ENCODE peak calls at places on chromosomes 2 and 18, in nine cellular contexts. One of them, this sample, is unnamed.

GRCh38 chr2:143284087-143284675 is 155.0 kb downstream of the ARHGAP15 start:
- DNase-seq in right atrium auricular region: no peak
- DNase-seq in SK-N-SH: peak; percentile 16
- DNase-seq in endothelial cell of umbilical vein: peak; percentile 40
- DNase-seq in Panc1: no peak
- DNase-seq in HL-60: peak; percentile 52
- DNase-seq in hepatocyte: peak; percentile 68
- DNase-seq in PC-3: peak; percentile 63
- DNase-seq in uterus: no peak
- DNase-seq in this sample: peak; percentile 5

GRCh38 chr18:9694952-9695495 is 13.1 kb upstream of the RAB31 start:
- DNase-seq in HL-60: no peak
- DNase-seq in hepatocyte: no peak
- DNase-seq in Panc1: no peak
- DNase-seq in endothelial cell of umbilical vein: no peak
- DNase-seq in uterus: no peak
- DNase-seq in SK-N-SH: no peak
- DNase-seq in right atrium auricular region: no peak
- DNase-seq in PC-3: no peak
- DNase-seq in this sample: no peak

GRCh38 chr18:72819050-72819449 is 48.7 kb downstream of the NETO1 start:
- DNase-seq in HL-60: no peak
- DNase-seq in uterus: no peak
- DNase-seq in SK-N-SH: no peak
- DNase-seq in endothelial cell of umbilical vein: no peak
- DNase-seq in hepatocyte: no peak
- DNase-seq in Panc1: no peak
- DNase-seq in PC-3: peak; percentile 11
- DNase-seq in right atrium auricular region: no peak
- DNase-seq in this sample: no peak

GRCh38 chr2:208488668-208489564 is 82.3 kb downstream of the PTH2R start:
- DNase-seq in endothelial cell of umbilical vein: no peak
- DNase-seq in SK-N-SH: no peak
- DNase-seq in PC-3: no peak
- DNase-seq in uterus: no peak
- DNase-seq in right atrium auricular region: no peak
- DNase-seq in HL-60: no peak
- DNase-seq in Panc1: no peak
- DNase-seq in hepatocyte: peak; percentile 11
- DNase-seq in this sample: no peak

GRCh38 chr2:164447660-164448059 is 173.6 kb downstream of the GRB14 start:
- DNase-seq in Panc1: no peak
- DNase-seq in right atrium auricular region: no peak
- DNase-seq in hepatocyte: no peak
- DNase-seq in uterus: no peak
- DNase-seq in PC-3: no peak
- DNase-seq in HL-60: no peak
- DNase-seq in SK-N-SH: no peak
- DNase-seq in endothelial cell of umbilical vein: no peak
- DNase-seq in this sample: no peak

GRCh38 chr18:27769152-27769551 is 407.8 kb downstream of the CDH2 start:
- DNase-seq in endothelial cell of umbilical vein: no peak
- DNase-seq in right atrium auricular region: no peak
- DNase-seq in hepatocyte: no peak
- DNase-seq in PC-3: peak; percentile 12
- DNase-seq in Panc1: no peak
- DNase-seq in uterus: no peak
- DNase-seq in HL-60: no peak
- DNase-seq in SK-N-SH: no peak
- DNase-seq in this sample: no peak

GRCh38 chr18:77052656-77053309 is 79.8 kb downstream of the MBP start:
- DNase-seq in right atrium auricular region: no peak
- DNase-seq in Panc1: no peak
- DNase-seq in uterus: no peak
- DNase-seq in SK-N-SH: no peak
- DNase-seq in hepatocyte: no peak
- DNase-seq in endothelial cell of umbilical vein: no peak
- DNase-seq in HL-60: peak; percentile 97
- DNase-seq in PC-3: no peak
- DNase-seq in this sample: no peak

GRCh38 chr18:59041296-59041695 is 98.4 kb upstream of the SEC11C start:
- DNase-seq in HL-60: no peak
- DNase-seq in SK-N-SH: no peak
- DNase-seq in Panc1: no peak
- DNase-seq in uterus: no peak
- DNase-seq in PC-3: no peak
- DNase-seq in hepatocyte: no peak
- DNase-seq in right atrium auricular region: no peak
- DNase-seq in endothelial cell of umbilical vein: no peak
- DNase-seq in this sample: no peak

GRCh38 chr2:129492528-129492927 is 486.9 kb upstream of the RAB6C start:
- DNase-seq in SK-N-SH: no peak
- DNase-seq in endothelial cell of umbilical vein: no peak
- DNase-seq in HL-60: no peak
- DNase-seq in PC-3: no peak
- DNase-seq in hepatocyte: no peak
- DNase-seq in uterus: no peak
- DNase-seq in Panc1: no peak
- DNase-seq in right atrium auricular region: no peak
- DNase-seq in this sample: no peak

GRCh38 chr2:10303634-10304378 is 1.1 kb downstream of the HPCAL1 start:
- DNase-seq in endothelial cell of umbilical vein: peak; percentile 63
- DNase-seq in Panc1: no peak
- DNase-seq in hepatocyte: peak; percentile 77
- DNase-seq in uterus: peak; percentile 54
- DNase-seq in HL-60: peak; percentile 38
- DNase-seq in PC-3: peak; percentile 52
- DNase-seq in SK-N-SH: peak; percentile 84
- DNase-seq in right atrium auricular region: no peak
- DNase-seq in this sample: peak; percentile 42

GRCh38 chr18:43234889-43235288 is 42.4 kb downstream of the SYT4 start:
- DNase-seq in PC-3: no peak
- DNase-seq in Panc1: no peak
- DNase-seq in right atrium auricular region: no peak
- DNase-seq in endothelial cell of umbilical vein: no peak
- DNase-seq in uterus: no peak
- DNase-seq in HL-60: no peak
- DNase-seq in hepatocyte: no peak
- DNase-seq in SK-N-SH: no peak
- DNase-seq in this sample: no peak

GRCh38 chr18:43236921-43237320 is 40.4 kb downstream of the SYT4 start:
- DNase-seq in Panc1: no peak
- DNase-seq in right atrium auricular region: no peak
- DNase-seq in uterus: no peak
- DNase-seq in PC-3: no peak
- DNase-seq in HL-60: no peak
- DNase-seq in endothelial cell of umbilical vein: no peak
- DNase-seq in SK-N-SH: no peak
- DNase-seq in hepatocyte: no peak
- DNase-seq in this sample: no peak

DNA sequence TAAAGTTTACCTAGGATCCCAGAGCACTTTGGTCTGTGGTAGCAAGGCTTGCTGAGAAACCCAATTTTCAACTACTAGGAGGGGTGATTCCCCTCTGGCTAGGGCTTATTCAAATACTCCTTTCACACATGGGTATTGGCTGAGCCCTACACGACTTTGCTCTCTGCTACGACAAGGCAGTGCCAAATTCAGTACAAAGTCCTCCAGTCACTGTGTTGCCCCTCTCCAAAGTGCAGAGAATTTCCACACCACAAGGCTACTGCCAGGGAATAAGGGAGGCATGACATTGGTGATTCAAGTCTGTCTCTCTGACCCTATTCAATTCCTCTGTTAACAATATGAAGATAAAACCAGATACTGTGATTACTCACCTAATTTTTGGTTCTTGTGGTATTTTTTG is 38.9 kb downstream of the SYT4 start:
- DNase-seq in Panc1: no peak
- DNase-seq in hepatocyte: no peak
- DNase-seq in PC-3: no peak
- DNase-seq in HL-60: no peak
- DNase-seq in SK-N-SH: no peak
- DNase-seq in right atrium auricular region: no peak
- DNase-seq in endothelial cell of umbilical vein: no peak
- DNase-seq in uterus: no peak
- DNase-seq in this sample: no peak
- TF ChIP-seq CTCF in Panc1: no peak
- TF ChIP-seq CTCF in hepatocyte: no peak
- TF ChIP-seq CTCF in PC-3: no peak
- TF ChIP-seq CTCF in HL-60: no peak
- TF ChIP-seq CTCF in SK-N-SH: no peak
- TF ChIP-seq CTCF in right atrium auricular region: no peak
- TF ChIP-seq CTCF in endothelial cell of umbilical vein: no peak
- TF ChIP-seq CTCF in uterus: no peak
- TF ChIP-seq CTCF in this sample: no peak

GRCh38 chr2:23585218-23585945 is 200.4 kb downstream of the KLHL29 start:
- DNase-seq in SK-N-SH: no peak
- DNase-seq in Panc1: no peak
- DNase-seq in right atrium auricular region: no peak
- DNase-seq in endothelial cell of umbilical vein: no peak
- DNase-seq in hepatocyte: no peak
- DNase-seq in PC-3: no peak
- DNase-seq in uterus: no peak
- DNase-seq in HL-60: no peak
- DNase-seq in this sample: no peak
- H3K27ac ChIP-seq in SK-N-SH: no peak overlapping the region
- H3K27ac ChIP-seq in Panc1: no peak overlapping the region
- H3K27ac ChIP-seq in right atrium auricular region: no peak overlapping the region
- H3K27ac ChIP-seq in endothelial cell of umbilical vein: no peak overlapping the region
- H3K27ac ChIP-seq in hepatocyte: peak overlapping the region; percentile 40
- H3K27ac ChIP-seq in PC-3: no peak overlapping the region
- H3K27ac ChIP-seq in uterus: peak overlapping the region; percentile 80
- H3K27ac ChIP-seq in HL-60: no peak overlapping the region
- H3K27ac ChIP-seq in this sample: no peak overlapping the region

GRCh38 chr2:120681181-120681580 is 54.5 kb upstream of the GLI2 start:
- DNase-seq in right atrium auricular region: no peak
- DNase-seq in uterus: no peak
- DNase-seq in PC-3: no peak
- DNase-seq in hepatocyte: no peak
- DNase-seq in HL-60: no peak
- DNase-seq in endothelial cell of umbilical vein: no peak
- DNase-seq in Panc1: no peak
- DNase-seq in SK-N-SH: no peak
- DNase-seq in this sample: no peak

GRCh38 chr2:120681696-120682288 is 53.9 kb upstream of the GLI2 start:
- DNase-seq in HL-60: no peak
- DNase-seq in PC-3: no peak
- DNase-seq in right atrium auricular region: no peak
- DNase-seq in Panc1: no peak
- DNase-seq in SK-N-SH: no peak
- DNase-seq in endothelial cell of umbilical vein: no peak
- DNase-seq in hepatocyte: no peak
- DNase-seq in uterus: no peak
- DNase-seq in this sample: no peak

GRCh38 chr2:120678926-120679325 is 56.7 kb upstream of the GLI2 start:
- DNase-seq in PC-3: no peak
- DNase-seq in Panc1: no peak
- DNase-seq in uterus: no peak
- DNase-seq in right atrium auricular region: no peak
- DNase-seq in HL-60: peak; percentile 14
- DNase-seq in SK-N-SH: no peak
- DNase-seq in hepatocyte: no peak
- DNase-seq in endothelial cell of umbilical vein: no peak
- DNase-seq in this sample: no peak

GRCh38 chr2:120679526-120679925 is 56.1 kb upstream of the GLI2 start:
- DNase-seq in endothelial cell of umbilical vein: no peak
- DNase-seq in right atrium auricular region: no peak
- DNase-seq in HL-60: no peak
- DNase-seq in PC-3: no peak
- DNase-seq in hepatocyte: no peak
- DNase-seq in uterus: no peak
- DNase-seq in SK-N-SH: no peak
- DNase-seq in Panc1: no peak
- DNase-seq in this sample: no peak

GRCh38 chr2:120680136-120680761 is 55.4 kb upstream of the GLI2 start:
- DNase-seq in SK-N-SH: peak; percentile 83
- DNase-seq in HL-60: peak; percentile 77
- DNase-seq in endothelial cell of umbilical vein: peak; percentile 76
- DNase-seq in right atrium auricular region: peak; percentile 91
- DNase-seq in Panc1: no peak
- DNase-seq in hepatocyte: peak; percentile 93
- DNase-seq in uterus: peak; percentile 71
- DNase-seq in PC-3: peak; percentile 87
- DNase-seq in this sample: peak; percentile 71
- TF ChIP-seq CTCF in SK-N-SH: peak; percentile 58
- TF ChIP-seq CTCF in HL-60: no peak
- TF ChIP-seq CTCF in endothelial cell of umbilical vein: peak; percentile 54
- TF ChIP-seq CTCF in right atrium auricular region: peak; percentile 69
- TF ChIP-seq CTCF in Panc1: peak; percentile 82
- TF ChIP-seq CTCF in hepatocyte: peak; percentile 67
- TF ChIP-seq CTCF in uterus: peak; percentile 64
- TF ChIP-seq CTCF in PC-3: peak; percentile 60
- TF ChIP-seq CTCF in this sample: peak; percentile 63

GRCh38 chr2:221674446-221674845 is 102.3 kb upstream of the EPHA4 start:
- DNase-seq in SK-N-SH: no peak
- DNase-seq in Panc1: no peak
- DNase-seq in hepatocyte: no peak
- DNase-seq in PC-3: no peak
- DNase-seq in right atrium auricular region: no peak
- DNase-seq in uterus: no peak
- DNase-seq in HL-60: no peak
- DNase-seq in endothelial cell of umbilical vein: no peak
- DNase-seq in this sample: no peak

GRCh38 chr2:221676566-221677172 is 104.6 kb upstream of the EPHA4 start:
- DNase-seq in hepatocyte: peak; percentile 13
- DNase-seq in right atrium auricular region: no peak
- DNase-seq in endothelial cell of umbilical vein: no peak
- DNase-seq in Panc1: no peak
- DNase-seq in SK-N-SH: no peak
- DNase-seq in HL-60: no peak
- DNase-seq in uterus: no peak
- DNase-seq in PC-3: peak; percentile 71
- DNase-seq in this sample: peak; percentile 35

GRCh38 chr2:221671515-221671914 is 99.4 kb upstream of the EPHA4 start:
- DNase-seq in right atrium auricular region: no peak
- DNase-seq in SK-N-SH: no peak
- DNase-seq in endothelial cell of umbilical vein: no peak
- DNase-seq in PC-3: peak; percentile 60
- DNase-seq in hepatocyte: peak; percentile 19
- DNase-seq in Panc1: no peak
- DNase-seq in uterus: no peak
- DNase-seq in HL-60: no peak
- DNase-seq in this sample: peak; percentile 10

GRCh38 chr2:221675509-221675908 is 103.4 kb upstream of the EPHA4 start:
- DNase-seq in endothelial cell of umbilical vein: no peak
- DNase-seq in hepatocyte: no peak
- DNase-seq in Panc1: no peak
- DNase-seq in right atrium auricular region: no peak
- DNase-seq in PC-3: no peak
- DNase-seq in uterus: no peak
- DNase-seq in SK-N-SH: no peak
- DNase-seq in HL-60: no peak
- DNase-seq in this sample: no peak

DNA sequence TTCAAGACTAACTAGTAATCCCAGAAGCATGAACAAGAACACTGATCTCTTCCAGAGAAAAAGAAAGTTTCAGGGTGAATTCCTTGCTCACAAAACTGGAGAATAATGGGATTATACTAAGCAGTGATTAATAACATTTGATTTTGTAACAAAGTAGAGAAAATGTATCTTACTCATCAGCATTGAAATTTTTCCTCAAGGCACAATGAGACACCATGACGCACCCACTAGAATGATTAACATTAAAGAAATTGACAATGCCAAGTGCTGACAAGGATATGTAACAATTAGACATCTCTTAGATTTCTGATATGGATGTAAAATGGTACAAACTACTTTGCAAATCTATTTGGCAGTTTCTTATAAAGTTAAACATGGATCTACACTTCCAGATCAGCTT is 101.1 kb upstream of the EPHA4 start:
- DNase-seq in hepatocyte: no peak
- DNase-seq in Panc1: no peak
- DNase-seq in HL-60: no peak
- DNase-seq in endothelial cell of umbilical vein: no peak
- DNase-seq in PC-3: peak; percentile 49
- DNase-seq in uterus: no peak
- DNase-seq in SK-N-SH: no peak
- DNase-seq in right atrium auricular region: no peak
- DNase-seq in this sample: no peak
- H3K27ac ChIP-seq in hepatocyte: no peak overlapping the region
- H3K27ac ChIP-seq in Panc1: no peak overlapping the region
- H3K27ac ChIP-seq in HL-60: no peak overlapping the region
- H3K27ac ChIP-seq in endothelial cell of umbilical vein: no peak overlapping the region
- H3K27ac ChIP-seq in PC-3: peak overlapping the region; percentile 7
- H3K27ac ChIP-seq in uterus: no peak overlapping the region
- H3K27ac ChIP-seq in SK-N-SH: no peak overlapping the region
- H3K27ac ChIP-seq in right atrium auricular region: no peak overlapping the region
- H3K27ac ChIP-seq in this sample: no peak overlapping the region

This sample was measured in RWPE1.